ENCODE peak calls at places on chromosomes 3 and 15, in four cellular contexts. F, N, C and Y are unnamed samples.

GRCh38 chr3:56361731-56362130 is 106.5 kb downstream of the ERC2 start:
- DNase-seq in F (no peak), N (no peak), C (no peak), Y (no peak)

GRCh38 chr3:196793224-196793623 is 53.6 kb downstream of the PAK2 start:
- DNase-seq in F (no peak), N (peak), C (no peak), Y (no peak)

GRCh38 chr3:52181543-52181942 is 16.4 kb upstream of the ALAS1 start:
- DNase-seq in F (no peak), N (peak), C (no peak), Y (no peak)

GRCh38 chr3:13300546-13301294 is 119.4 kb downstream of the NUP210 start:
- DNase-seq in F (no peak), N (no peak), C (no peak), Y (no peak)

GRCh38 chr3:107315136-107315535 is 62.1 kb upstream of the CCDC54 start:
- DNase-seq in F (no peak), N (peak), C (no peak), Y (no peak)

GRCh38 chr15:96276438-96277210 is 53.9 kb upstream of the NR2F2 start:
- DNase-seq in F (no peak), N (peak), C (no peak), Y (no peak)

GRCh38 chr15:59274126-59274970 is 67.7 kb downstream of the LDHAL6B start:
- DNase-seq in F (no peak), N (peak), C (no peak), Y (no peak)

GRCh38 chr3:81216192-81216591 is 545.3 kb downstream of the GBE1 start:
- DNase-seq in F (no peak), N (no peak), C (no peak), Y (no peak)

GRCh38 chr3:66076861-66077495 is 38.3 kb upstream of the MAGI1 start:
- DNase-seq in F (no peak), N (peak), C (no peak), Y (no peak)

DNA sequence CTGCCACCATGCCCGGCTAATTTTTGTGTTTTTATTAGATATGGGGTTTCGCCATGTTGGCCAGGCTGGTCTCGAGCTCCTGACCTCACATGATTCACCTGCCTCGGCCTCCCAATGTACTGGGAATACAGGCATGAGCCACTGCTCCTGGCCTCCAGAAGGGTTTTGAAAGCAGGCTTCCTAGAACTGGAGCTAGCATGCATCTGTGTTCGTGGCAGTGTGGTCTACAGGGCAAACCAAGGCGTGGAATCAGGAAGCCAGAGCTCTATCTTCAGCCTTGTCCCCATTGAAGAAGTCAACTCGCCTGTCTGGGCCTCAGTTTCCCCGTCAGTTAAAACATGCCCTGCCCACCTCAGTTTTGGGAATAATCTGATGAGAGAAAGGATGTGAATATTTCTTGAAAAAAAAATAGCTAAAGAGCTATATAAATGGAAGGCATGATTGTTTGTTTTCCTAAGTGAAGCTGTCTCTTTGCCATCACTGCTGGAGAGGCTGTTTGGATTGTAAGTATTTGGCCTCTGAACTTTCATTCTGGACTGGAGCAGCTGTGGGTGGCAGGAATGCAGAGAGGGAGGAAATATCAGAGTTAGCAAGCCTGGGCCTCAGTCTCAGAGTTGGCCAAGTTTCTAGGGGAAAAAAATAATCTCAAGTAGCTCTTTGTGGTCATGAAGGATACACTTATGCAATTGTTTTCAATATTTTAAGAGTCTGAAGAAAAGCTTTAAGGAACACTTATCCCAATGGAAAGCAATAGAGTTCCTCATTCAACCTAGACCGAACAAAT is 36.5 kb upstream of the UACA start:
- DNase-seq in F (no peak), N (peak), C (no peak), Y (no peak)
- TF ChIP-seq CTCF in F (no peak), N (no peak), C (no peak), Y (no peak)

GRCh38 chr3:168087539-168087938 is 8.2 kb downstream of the GOLIM4 start:
- DNase-seq in F (no peak), N (no peak), C (no peak), Y (no peak)

GRCh38 chr3:168089179-168089771 is 6.4 kb downstream of the GOLIM4 start:
- DNase-seq in F (no peak), N (no peak), C (no peak), Y (no peak)

GRCh38 chr3:168090306-168091085 is 5.2 kb downstream of the GOLIM4 start:
- DNase-seq in F (no peak), N (no peak), C (no peak), Y (no peak)

GRCh38 chr3:168086541-168087260 is 9.0 kb downstream of the GOLIM4 start:
- DNase-seq in F (no peak), N (no peak), C (no peak), Y (no peak)

GRCh38 chr3:168088106-168088722 is 7.5 kb downstream of the GOLIM4 start:
- DNase-seq in F (no peak), N (no peak), C (no peak), Y (no peak)
- TF ChIP-seq CTCF in F (peak), N (peak), C (no peak), Y (peak)

GRCh38 chr3:116306720-116307119 is 138.6 kb downstream of the LSAMP start:
- DNase-seq in F (no peak), N (no peak), C (no peak), Y (no peak)
- TF ChIP-seq CTCF in F (no peak), N (no peak), C (no peak), Y (no peak)

GRCh38 chr3:119498188-119498987 is at the start of gene TIMMDC1:
- DNase-seq in F (peak), N (peak), C (peak), Y (peak)
- TF ChIP-seq CTCF in F (no peak), N (no peak), C (no peak), Y (no peak)

GRCh38 chr15:76058714-76059319 is 968 bp upstream of the TMEM266 start:
- DNase-seq in F (no peak), N (no peak), C (no peak), Y (no peak)
- TF ChIP-seq CTCF in F (no peak), N (peak), C (no peak), Y (peak)